ENCODE peak calls at places on chromosomes 11 and 22, in ten cellular contexts. X, L, U, J, M, T, W, F, P and I are unnamed samples.

GRCh38 chr11:57460017-57460755 is at the start of gene RTN4RL2:
- DNase-seq in P (peak), X (no peak), M (peak), F (peak), U (peak), W (peak), T (peak), L (peak), J (peak), I (peak)

GRCh38 chr11:13669544-13670488 is 1.3 kb downstream of the FAR1 start:
- DNase-seq in T (no peak), P (no peak), F (peak), L (no peak), W (peak), X (no peak), U (peak), M (no peak), J (no peak), I (peak)

GRCh38 chr22:47146941-47147340 is 384.5 kb downstream of the TBC1D22A start:
- DNase-seq in U (no peak), F (no peak), M (no peak), X (no peak), P (no peak), W (no peak), J (no peak), T (no peak), L (peak), I (no peak)

GRCh38 chr11:70887428-70887827 is 364.9 kb downstream of the SHANK2 start:
- DNase-seq in F (no peak), W (no peak), L (no peak), U (no peak), X (no peak), P (no peak), J (no peak), T (no peak), M (no peak), I (no peak)

GRCh38 chr11:133134561-133135173 is 397.6 kb downstream of the OPCML start:
- DNase-seq in T (peak), L (peak), W (peak), U (peak), J (no peak), P (peak), F (peak), M (no peak), X (no peak), I (peak)

GRCh38 chr22:25419247-25420113 is 145.0 kb upstream of the GRK3 start:
- DNase-seq in T (no peak), W (peak), F (peak), M (no peak), L (no peak), P (peak), U (no peak), J (no peak), X (no peak), I (no peak)

GRCh38 chr11:120816176-120816575 is 207.7 kb upstream of the TBCEL start:
- DNase-seq in L (no peak), U (no peak), X (no peak), P (no peak), M (no peak), J (no peak), T (no peak), F (no peak), W (no peak), I (no peak)

GRCh38 chr11:134504146-134504905 is 92.3 kb upstream of the B3GAT1 start:
- DNase-seq in W (no peak), L (no peak), F (no peak), X (no peak), U (no peak), M (no peak), J (no peak), P (no peak), T (no peak), I (no peak)

GRCh38 chr11:97683733-97684132 is 1293.9 kb downstream of the JRKL start:
- DNase-seq in P (no peak), L (no peak), W (peak), M (no peak), J (no peak), U (peak), T (peak), F (no peak), X (no peak), I (no peak)

GRCh38 chr11:32428665-32429293 is 6.6 kb downstream of the WT1 start:
- DNase-seq in F (no peak), X (no peak), W (no peak), P (no peak), L (no peak), J (no peak), U (no peak), T (no peak), M (peak), I (no peak)

GRCh38 chr11:6523253-6523652 is 26.2 kb downstream of the DNHD1 start:
- DNase-seq in L (no peak), U (no peak), F (no peak), X (no peak), M (no peak), T (peak), J (peak), W (no peak), P (no peak), I (peak)

GRCh38 chr22:38298312-38299000 is 18.8 kb downstream of the CSNK1E start:
- DNase-seq in F (no peak), U (peak), J (peak), X (no peak), T (no peak), M (no peak), W (peak), P (peak), L (no peak), I (peak)

GRCh38 chr11:119081682-119082081 is 3.0 kb upstream of the HMBS start:
- DNase-seq in J (no peak), W (no peak), L (no peak), T (no peak), M (no peak), X (no peak), U (no peak), P (no peak), F (no peak), I (no peak)

GRCh38 chr11:94747136-94748110 is 20.7 kb upstream of the AMOTL1 start:
- DNase-seq in M (no peak), W (no peak), X (no peak), P (no peak), L (no peak), T (peak), J (no peak), F (no peak), U (no peak), I (no peak)

GRCh38 chr11:81874627-81875026 is 859.0 kb downstream of the FAM181B start:
- DNase-seq in M (no peak), F (no peak), T (no peak), W (no peak), X (no peak), U (no peak), J (no peak), P (no peak), L (no peak), I (no peak)

GRCh38 chr22:49507607-49508292 is 319.9 kb downstream of the BRD1 start:
- DNase-seq in M (no peak), T (no peak), U (no peak), J (no peak), L (no peak), P (no peak), X (no peak), F (no peak), W (no peak), I (no peak)

GRCh38 chr11:67267188-67268035 is 1.1 kb downstream of the GRK2 start:
- DNase-seq in L (peak), M (peak), U (peak), X (peak), P (no peak), W (peak), J (no peak), F (no peak), T (no peak), I (no peak)

GRCh38 chr11:41201156-41201555 is 258.3 kb downstream of the LRRC4C start:
- DNase-seq in T (peak), M (no peak), J (no peak), W (peak), P (peak), F (peak), L (no peak), U (peak), X (no peak), I (no peak)

GRCh38 chr11:36132940-36133339 is 156.3 kb downstream of the COMMD9 start:
- DNase-seq in X (no peak), U (no peak), W (no peak), T (no peak), M (no peak), P (no peak), F (no peak), L (no peak), J (no peak), I (no peak)

GRCh38 chr22:36386351-36386899 is 1.3 kb downstream of the MYH9 start:
- DNase-seq in W (peak), X (no peak), T (peak), U (peak), L (no peak), P (peak), F (peak), M (no peak), J (no peak), I (no peak)

GRCh38 chr11:117807482-117808272 is 10.7 kb upstream of the DSCAML1 start:
- DNase-seq in W (peak), U (peak), X (peak), P (peak), M (peak), J (peak), T (peak), L (peak), F (peak), I (peak)

GRCh38 chr11:119179983-119180382 is 5.3 kb upstream of the NHERF4 start:
- DNase-seq in L (peak), X (no peak), W (no peak), P (no peak), U (no peak), M (no peak), T (no peak), F (no peak), J (no peak), I (no peak)

GRCh38 chr11:119319702-119320592 is 3.0 kb upstream of the MCAM start:
- DNase-seq in X (peak), M (peak), W (peak), T (no peak), F (no peak), U (no peak), P (no peak), J (no peak), L (no peak), I (no peak)

GRCh38 chr11:119209186-119209585 is 3.0 kb downstream of the CBL start:
- DNase-seq in F (no peak), M (no peak), W (no peak), J (no peak), P (no peak), X (no peak), T (no peak), U (no peak), L (no peak), I (no peak)

GRCh38 chr22:31605851-31606585 is 56.0 kb downstream of the PISD start:
- DNase-seq in X (no peak), F (no peak), M (no peak), J (no peak), T (no peak), U (no peak), W (no peak), P (no peak), L (peak), I (no peak)

GRCh38 chr11:122784325-122785155 is 53.8 kb upstream of the CRTAM start:
- DNase-seq in X (peak), L (peak), T (no peak), M (peak), U (no peak), P (peak), J (no peak), F (no peak), W (no peak), I (peak)

GRCh38 chr11:103581680-103582265 is 454.7 kb upstream of the DDI1 start:
- DNase-seq in M (no peak), P (no peak), J (no peak), L (no peak), X (no peak), F (no peak), U (no peak), T (no peak), W (no peak), I (no peak)
- TF ChIP-seq POLR2A in M (no peak), P (no peak), J (no peak), L (no peak), X (no peak), F (no peak), U (no peak), T (no peak), W (no peak), I (no peak)

GRCh38 chr11:65593518-65594414 is 1.8 kb downstream of the KCNK7 start:
- DNase-seq in L (peak), X (no peak), U (peak), M (no peak), W (peak), J (no peak), P (peak), T (no peak), F (no peak), I (no peak)
- TF ChIP-seq POLR2A in L (no peak), X (no peak), U (peak), M (no peak), W (no peak), J (no peak), P (no peak), T (no peak), F (no peak), I (no peak)

GRCh38 chr11:12377824-12378593 is 638 bp downstream of the PARVA start:
- DNase-seq in F (peak), M (peak), L (peak), X (peak), T (peak), P (peak), U (no peak), J (peak), W (no peak), I (peak)
- TF ChIP-seq POLR2A in F (peak), M (peak), L (no peak), X (no peak), T (peak), P (peak), U (no peak), J (peak), W (no peak), I (no peak)

DNA sequence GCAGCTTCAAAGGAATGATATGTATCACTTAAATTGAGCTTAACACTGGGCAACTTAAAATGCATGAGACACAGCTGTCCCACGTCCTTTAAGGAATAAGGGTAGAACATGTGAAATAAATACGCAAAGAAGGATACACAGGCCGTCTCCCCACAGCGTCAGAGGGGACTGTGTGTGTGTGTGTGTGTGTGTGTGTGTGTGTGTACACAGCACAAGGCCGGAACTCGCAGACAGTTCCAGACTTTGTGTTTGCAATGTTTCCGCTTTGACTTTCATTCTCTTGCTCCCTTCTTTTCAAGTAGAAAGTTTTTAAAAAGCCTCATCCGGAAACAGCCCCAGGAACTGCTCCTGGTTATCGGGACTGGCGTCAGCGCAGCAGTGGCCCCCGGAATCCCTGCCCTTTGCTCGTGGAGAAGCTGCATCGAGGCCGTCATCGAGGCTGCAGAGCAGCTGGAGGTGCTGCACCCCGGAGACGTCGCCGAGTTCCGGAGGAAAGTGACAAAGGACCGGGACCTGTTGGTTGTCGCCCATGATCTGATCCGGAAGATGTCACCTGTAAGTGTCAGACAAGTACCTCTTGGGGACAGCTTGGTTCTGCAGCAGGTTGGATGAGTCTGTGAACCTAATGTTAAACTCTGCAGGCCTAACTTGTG is 13.3 kb downstream of the FAM118A start:
- DNase-seq in T (no peak), L (no peak), U (no peak), F (no peak), P (no peak), M (no peak), W (no peak), J (no peak), X (no peak), I (no peak)
- TF ChIP-seq POLR2A in T (no peak), L (no peak), U (no peak), F (no peak), P (no peak), M (no peak), W (no peak), J (no peak), X (no peak), I (no peak)